ENCODE peak calls at places on chromosomes 11 and 22, in seven cellular contexts. M is stimulated activated CD4-positive, alpha-beta T cell treated with anti-CD3 and anti-CD28 coated beads, Interleukin-2, amount 100 ng/mL, for 48 hours; E is tibial artery; N is endodermal cell; I is NCI-H774; C is ELR; L is activated naive CD4-positive, alpha-beta T cell treated with anti-CD3 and anti-CD28 coated beads, Interleukin-2, amount 50 U/mL, for 16 hours. Z is an unnamed sample.

GRCh38 chr11:43845816-43846215 is 34.8 kb upstream of the ALKBH3 start:
- DNase-seq in N (no peak), M (no peak), C (peak), I (no peak), L (no peak), E (no peak), Z (no peak)

GRCh38 chr11:18310800-18311340 is 11.1 kb downstream of the HPS5 start:
- DNase-seq in M (no peak), E (no peak), L (no peak), C (no peak), I (no peak), N (no peak), Z (no peak)

GRCh38 chr11:118151421-118151820 is 1.2 kb downstream of the SCN4B start:
- DNase-seq in N (no peak), E (no peak), L (no peak), M (no peak), I (no peak), C (no peak), Z (no peak)

GRCh38 chr11:78594814-78595213 is 20.1 kb upstream of the NARS2 start:
- DNase-seq in C (no peak), I (no peak), N (no peak), E (no peak), L (no peak), M (no peak), Z (no peak)

GRCh38 chr11:33742249-33742851 is 6.1 kb upstream of the CD59 start:
- DNase-seq in N (no peak), I (no peak), L (no peak), M (no peak), C (peak), E (no peak), Z (no peak)

GRCh38 chr11:112837162-112837826 is 123.9 kb upstream of the NCAM1 start:
- DNase-seq in I (peak), N (peak), E (no peak), L (no peak), M (no peak), C (no peak), Z (no peak)

GRCh38 chr22:43990044-43990443 is 34.1 kb upstream of the PARVB start:
- DNase-seq in C (no peak), N (no peak), E (no peak), L (no peak), I (no peak), M (no peak), Z (no peak)

GRCh38 chr11:35893796-35894475 is 49.9 kb upstream of the LDLRAD3 start:
- DNase-seq in E (no peak), C (peak), M (no peak), L (no peak), N (no peak), I (no peak), Z (no peak)

GRCh38 chr11:13334068-13334785 is 56.6 kb downstream of the BMAL1 start:
- DNase-seq in C (no peak), I (no peak), N (no peak), E (no peak), M (no peak), L (no peak), Z (no peak)

GRCh38 chr11:9580894-9581293 is 7.4 kb downstream of the WEE1 start:
- DNase-seq in L (no peak), N (no peak), C (no peak), M (no peak), E (no peak), I (no peak), Z (no peak)

GRCh38 chr11:28836285-28837081 is 728.3 kb downstream of the METTL15 start:
- DNase-seq in M (no peak), I (no peak), L (no peak), C (peak), E (no peak), N (no peak), Z (no peak)

GRCh38 chr11:65078151-65078550 is 5.7 kb downstream of the CDCA5 start:
- DNase-seq in E (no peak), N (peak), C (peak), M (peak), I (no peak), L (peak), Z (no peak)

GRCh38 chr22:44743804-44744211 is 8.6 kb upstream of the ARHGAP8 start:
- DNase-seq in I (no peak), N (no peak), C (no peak), L (no peak), E (no peak), M (no peak), Z (no peak)

GRCh38 chr11:116852261-116853125 is 15.1 kb upstream of the APOA1 start:
- DNase-seq in E (peak), I (no peak), M (no peak), C (peak), L (no peak), N (no peak), Z (no peak)

GRCh38 chr11:34650528-34650927 is 29.6 kb downstream of the EHF start:
- DNase-seq in E (no peak), L (peak), N (no peak), I (no peak), M (peak), C (no peak), Z (no peak)

GRCh38 chr11:73177380-73178091 is 35.4 kb upstream of the FCHSD2 start:
- DNase-seq in E (peak), M (no peak), I (no peak), C (peak), N (no peak), L (no peak), Z (no peak)

GRCh38 chr11:45096636-45097035 is 49.8 kb upstream of the PRDM11 start:
- DNase-seq in N (peak), I (no peak), M (no peak), E (no peak), L (no peak), C (no peak), Z (no peak)

GRCh38 chr11:11740081-11740702 is 101.6 kb upstream of the USP47 start:
- DNase-seq in N (no peak), I (no peak), E (no peak), L (no peak), M (no peak), C (no peak), Z (no peak)